ENCODE peak calls at places on chromosome 20, in ten cellular contexts. A, D, G, O, C, E, K, I, L and P are unnamed samples.

GRCh38 chr20:6466065-6466810 is 301.2 kb upstream of the BMP2 start:
- DNase-seq in G (no peak), L (peak; percentile 82), C (no peak), I (no peak), E (no peak), A (no peak), K (no peak), D (no peak), O (no peak), P (no peak)

GRCh38 chr20:53751394-53752368 is 158.0 kb upstream of the ZNF217 start:
- DNase-seq in D (no peak), E (no peak), K (no peak), O (peak; percentile 38), L (no peak), I (peak; percentile 68), C (no peak), G (peak; percentile 47), A (no peak), P (no peak)

GRCh38 chr20:25081065-25081729 is 744 bp downstream of the VSX1 start:
- DNase-seq in C (no peak), L (no peak), D (no peak), G (no peak), E (no peak), O (no peak), I (peak; percentile 47), A (no peak), K (peak; percentile 90), P (peak; percentile 52)

GRCh38 chr20:32585519-32586127 is 490 bp upstream of the NOL4L start:
- DNase-seq in L (no peak), G (no peak), O (no peak), D (no peak), C (no peak), K (peak; percentile 49), I (no peak), A (no peak), E (no peak), P (no peak)

GRCh38 chr20:49340161-49340966 is 62.5 kb upstream of the ZNFX1 start:
- DNase-seq in K (no peak), G (peak; percentile 28), A (no peak), L (no peak), O (no peak), E (peak; percentile 76), D (no peak), I (no peak), C (no peak), P (peak; percentile 68)

GRCh38 chr20:48956052-48956451 is 34.5 kb downstream of the ARFGEF2 start:
- DNase-seq in G (no peak), E (no peak), C (no peak), I (no peak), D (no peak), K (no peak), A (no peak), O (no peak), L (no peak), P (no peak)

GRCh38 chr20:37584238-37584807 is 56.6 kb upstream of the BLCAP start:
- DNase-seq in C (no peak), D (no peak), K (no peak), E (no peak), A (no peak), L (no peak), I (no peak), G (no peak), O (no peak), P (no peak)

GRCh38 chr20:57930328-57930727 is 220.5 kb upstream of the PMEPA1 start:
- DNase-seq in C (no peak), G (no peak), K (no peak), O (no peak), E (no peak), L (no peak), A (no peak), D (no peak), I (no peak), P (no peak)

GRCh38 chr20:4936851-4937412 is 64.4 kb downstream of the SLC23A2 start:
- DNase-seq in K (no peak), L (no peak), A (no peak), G (no peak), D (no peak), O (no peak), C (no peak), E (no peak), I (no peak), P (no peak)

GRCh38 chr20:32749914-32750637 is 6.8 kb upstream of the COMMD7 start:
- DNase-seq in E (no peak), C (no peak), G (no peak), I (no peak), A (no peak), L (no peak), K (peak; percentile 39), O (no peak), D (no peak), P (no peak)

GRCh38 chr20:16351415-16351814 is 221.8 kb downstream of the KIF16B start:
- DNase-seq in O (no peak), C (no peak), G (no peak), L (no peak), E (no peak), D (no peak), I (no peak), K (no peak), A (no peak), P (no peak)

GRCh38 chr20:46883847-46884246 is 10.8 kb upstream of the EYA2 start:
- DNase-seq in E (no peak), D (no peak), A (no peak), K (no peak), I (no peak), O (no peak), L (no peak), C (no peak), G (no peak), P (peak; percentile 68)

GRCh38 chr20:57480444-57481152 is 44.3 kb downstream of the CTCFL start:
- DNase-seq in I (no peak), L (no peak), C (no peak), O (peak; percentile 21), G (no peak), A (no peak), D (no peak), E (no peak), K (no peak), P (peak; percentile 5)

GRCh38 chr20:9103955-9104354 is 35.1 kb downstream of the PLCB4 start:
- DNase-seq in E (no peak), C (no peak), A (no peak), G (peak; percentile 36), I (no peak), D (no peak), L (no peak), O (no peak), K (no peak), P (no peak)

GRCh38 chr20:63124092-63124781 is 91.7 kb downstream of the YTHDF1 start:
- DNase-seq in G (peak; percentile 68), A (no peak), O (no peak), L (peak; percentile 61), K (peak; percentile 0), C (no peak), D (peak; percentile 17), E (peak; percentile 75), I (no peak), P (no peak)

GRCh38 chr20:25360631-25361286 is 29.9 kb downstream of the ABHD12 start:
- DNase-seq in K (no peak), L (peak; percentile 60), E (no peak), G (peak; percentile 59), D (no peak), A (no peak), O (no peak), I (no peak), C (peak; percentile 73), P (peak; percentile 29)

GRCh38 chr20:25867776-25868649 is 171.4 kb upstream of the ZNF337 start:
- DNase-seq in D (peak; percentile 86), A (peak; percentile 12), E (peak; percentile 88), I (peak; percentile 65), K (peak; percentile 75), O (peak; percentile 62), C (peak; percentile 60), G (peak; percentile 65), L (peak; percentile 79), P (peak; percentile 88)

GRCh38 chr20:58328836-58329235 is 19.3 kb downstream of the RAB22A start:
- DNase-seq in K (no peak), O (no peak), D (no peak), E (no peak), G (no peak), I (no peak), L (no peak), A (no peak), C (no peak), P (no peak)

GRCh38 chr20:7113577-7114466 is 346.3 kb downstream of the BMP2 start:
- DNase-seq in O (no peak), G (peak; percentile 12), E (no peak), D (peak; percentile 23), I (no peak), L (peak; percentile 65), K (peak; percentile 70), A (no peak), C (peak; percentile 57), P (peak; percentile 9)

GRCh38 chr20:10927011-10927583 is 253.3 kb upstream of the JAG1 start:
- DNase-seq in E (no peak), A (no peak), L (no peak), O (no peak), C (no peak), I (no peak), D (no peak), K (no peak), G (no peak), P (no peak)

GRCh38 chr20:62603021-62603906 is 39.0 kb upstream of the SLCO4A1 start:
- DNase-seq in L (no peak), O (peak; percentile 17), I (peak; percentile 45), A (peak; percentile 14), K (no peak), G (peak; percentile 97), E (peak; percentile 95), C (peak; percentile 64), D (peak; percentile 72), P (peak; percentile 35)

GRCh38 chr20:19212524-19213502 is at the start of gene SLC24A3:
- DNase-seq in I (no peak), L (peak; percentile 55), G (peak; percentile 52), K (peak; percentile 81), D (peak; percentile 73), O (no peak), E (peak; percentile 93), C (peak; percentile 30), A (no peak), P (peak; percentile 64)

GRCh38 chr20:49515588-49515987 is 33.1 kb upstream of the KCNB1 start:
- DNase-seq in A (no peak), C (no peak), I (no peak), O (no peak), E (no peak), L (no peak), K (no peak), D (no peak), G (no peak), P (no peak)

GRCh38 chr20:32050851-32051556 is 1.0 kb upstream of the HCK start:
- DNase-seq in I (no peak), L (no peak), G (no peak), A (no peak), D (peak; percentile 55), K (peak; percentile 24), E (peak; percentile 94), C (no peak), O (no peak), P (no peak)

GRCh38 chr20:53904261-53904660 is 166.1 kb downstream of the BCAS1 start:
- DNase-seq in I (no peak), G (no peak), E (no peak), K (no peak), C (no peak), D (no peak), A (no peak), L (no peak), O (no peak), P (no peak)

GRCh38 chr20:41249781-41250281 is 67.7 kb downstream of the ZHX3 start:
- DNase-seq in G (peak; percentile 69), L (peak; percentile 78), D (peak; percentile 34), I (no peak), A (no peak), O (no peak), E (no peak), C (peak; percentile 69), K (peak; percentile 32), P (peak; percentile 29)

GRCh38 chr20:4119854-4120209 is 104.5 kb upstream of the RNF24 start:
- DNase-seq in G (no peak), O (no peak), C (no peak), E (no peak), D (no peak), A (no peak), K (no peak), L (peak; percentile 93), I (no peak), P (no peak)

GRCh38 chr20:47353224-47353696 is 3.2 kb downstream of the ZMYND8 start:
- DNase-seq in K (no peak), A (no peak), E (no peak), I (no peak), G (no peak), D (no peak), C (no peak), O (no peak), L (no peak), P (no peak)